ENCODE peak calls at places on chromosome 2, in eight cellular contexts. Z, N, K, R, X, L, B and J are unnamed samples.

GRCh38 chr2:20110383-20110782 is 59.0 kb upstream of the LAPTM4A start:
- DNase-seq in L (no peak), B (no peak), X (no peak), R (no peak), Z (no peak), K (no peak), N (no peak), J (no peak)

GRCh38 chr2:88398122-88398655 is 54.3 kb downstream of the FOXI3 start:
- DNase-seq in Z (no peak), X (no peak), N (no peak), L (no peak), B (no peak), K (no peak), R (no peak), J (no peak)

GRCh38 chr2:22002066-22002465 is 878.3 kb downstream of the TDRD15 start:
- DNase-seq in R (no peak), L (peak; percentile 22), Z (no peak), B (no peak), K (no peak), N (no peak), X (no peak), J (no peak)

GRCh38 chr2:143823286-143823685 is 694.1 kb downstream of the ARHGAP15 start:
- DNase-seq in R (no peak), B (no peak), K (no peak), N (no peak), Z (no peak), L (no peak), X (no peak), J (no peak)

GRCh38 chr2:74491671-74492544 is 7.5 kb downstream of the LBX2 start:
- DNase-seq in Z (no peak), B (no peak), L (no peak), X (no peak), R (no peak), N (no peak), K (no peak), J (no peak)

GRCh38 chr2:196586511-196586991 is 53.0 kb upstream of the CCDC150 start:
- DNase-seq in R (no peak), X (peak; percentile 65), Z (peak; percentile 60), N (peak; percentile 89), K (peak; percentile 81), L (peak; percentile 80), B (no peak), J (no peak)

GRCh38 chr2:4214444-4215295 is 511.3 kb downstream of the DCDC2C start:
- DNase-seq in K (no peak), B (no peak), L (no peak), N (no peak), X (no peak), Z (no peak), R (no peak), J (no peak)

GRCh38 chr2:112483047-112483473 is 1.1 kb downstream of the TTL start:
- DNase-seq in L (peak; percentile 76), K (peak; percentile 39), Z (peak; percentile 48), R (peak; percentile 32), B (no peak), X (peak; percentile 31), N (peak; percentile 79), J (no peak)

GRCh38 chr2:30398084-30398483 is 49.0 kb upstream of the LCLAT1 start:
- DNase-seq in X (no peak), N (peak; percentile 2), L (no peak), B (no peak), R (no peak), Z (no peak), K (no peak), J (no peak)

GRCh38 chr2:693606-694005 is 16.4 kb upstream of the TMEM18 start:
- DNase-seq in K (no peak), L (peak; percentile 20), Z (no peak), R (no peak), N (no peak), B (no peak), X (no peak), J (no peak)

GRCh38 chr2:160752475-160753330 is 259.1 kb upstream of the RBMS1 start:
- DNase-seq in B (no peak), L (peak; percentile 76), R (no peak), N (peak; percentile 60), K (peak; percentile 7), Z (no peak), X (no peak), J (no peak)

GRCh38 chr2:30807249-30807648 is at the start of gene CAPN13:
- DNase-seq in Z (no peak), B (no peak), K (no peak), L (no peak), X (no peak), R (no peak), N (no peak), J (no peak)

GRCh38 chr2:238580486-238580885 is 153.8 kb downstream of the ASB1 start:
- DNase-seq in L (no peak), K (no peak), B (no peak), R (no peak), X (no peak), Z (no peak), N (no peak), J (no peak)

GRCh38 chr2:101815154-101815553 is 117.6 kb downstream of the MAP4K4 start:
- DNase-seq in B (no peak), K (no peak), Z (no peak), X (no peak), R (no peak), L (no peak), N (no peak), J (no peak)

GRCh38 chr2:40543381-40543780 is 91.5 kb upstream of the SLC8A1 start:
- DNase-seq in K (no peak), R (no peak), B (no peak), L (no peak), X (no peak), Z (no peak), N (no peak), J (no peak)

GRCh38 chr2:173414823-173415322 is 60.2 kb downstream of the CDCA7 start:
- DNase-seq in B (no peak), R (no peak), K (no peak), L (peak; percentile 84), Z (no peak), N (peak; percentile 41), X (no peak), J (no peak)

GRCh38 chr2:148642891-148643416 is 1.6 kb upstream of the EPC2 start:
- DNase-seq in N (no peak), R (peak; percentile 59), B (no peak), X (no peak), L (peak; percentile 78), Z (no peak), K (no peak), J (no peak)

GRCh38 chr2:44170337-44170736 is 1.7 kb downstream of the PPM1B start:
- DNase-seq in R (no peak), K (no peak), B (no peak), Z (peak; percentile 36), X (no peak), N (peak; percentile 56), L (peak; percentile 84), J (no peak)

GRCh38 chr2:204109681-204110080 is 173.1 kb downstream of the ICOS start:
- DNase-seq in R (no peak), Z (no peak), B (no peak), X (no peak), N (no peak), K (no peak), L (no peak), J (no peak)

GRCh38 chr2:23662941-23663729 is 263.8 kb downstream of the ATAD2B start:
- DNase-seq in K (no peak), R (no peak), X (peak; percentile 19), Z (no peak), L (no peak), N (peak; percentile 54), B (no peak), J (no peak)

GRCh38 chr2:85799215-85799956 is 45.6 kb downstream of the ATOH8 start:
- DNase-seq in K (no peak), R (no peak), B (no peak), L (no peak), X (peak; percentile 30), Z (no peak), N (no peak), J (peak; percentile 64)